ENCODE peak calls at places on chromosome 15, in eight cellular contexts. Y is PC-9, R is fibroblast of lung, O is psoas muscle, F is PC-3, I is hepatocyte, K is IMR-90, G is adrenal gland. D is an unnamed sample.

GRCh38 chr15:33608714-33609113 is 297.9 kb downstream of the RYR3 start:
- DNase-seq in O (no peak), Y (no peak), K (no peak), R (no peak), F (peak; percentile 48), G (no peak), I (peak; percentile 13), D (no peak)

GRCh38 chr15:34133511-34133910 is 31.6 kb downstream of the PGBD4 start:
- DNase-seq in K (peak; percentile 39), R (no peak), Y (no peak), I (no peak), G (no peak), O (no peak), F (peak; percentile 53), D (no peak)

GRCh38 chr15:98942966-98943584 is 64.5 kb downstream of the PGPEP1L start:
- DNase-seq in R (no peak), O (no peak), K (no peak), F (no peak), I (no peak), G (no peak), Y (no peak), D (no peak)

GRCh38 chr15:86935841-86936240 is 856.2 kb downstream of the AGBL1 start:
- DNase-seq in Y (no peak), G (no peak), O (no peak), K (no peak), R (no peak), F (no peak), I (no peak), D (no peak)

GRCh38 chr15:45023659-45024320 is 795 bp downstream of the SORD start:
- DNase-seq in I (peak; percentile 27), G (peak; percentile 42), R (peak; percentile 19), Y (peak; percentile 33), O (no peak), F (peak; percentile 54), K (peak; percentile 5), D (no peak)

GRCh38 chr15:66849393-66849745 is 147.3 kb downstream of the SMAD6 start:
- DNase-seq in K (no peak), R (no peak), I (no peak), Y (no peak), F (no peak), G (no peak), O (no peak), D (no peak)

GRCh38 chr15:88312941-88313579 is 56.5 kb upstream of the NTRK3 start:
- DNase-seq in I (no peak), O (no peak), G (no peak), K (no peak), R (no peak), Y (no peak), F (no peak), D (no peak)

GRCh38 chr15:72420580-72420979 is 22.5 kb downstream of the TMEM202 start:
- DNase-seq in I (no peak), R (no peak), O (no peak), G (no peak), K (no peak), F (no peak), Y (no peak), D (no peak)

GRCh38 chr15:88894819-88895767 is at the start of gene HAPLN3:
- DNase-seq in I (peak; percentile 70), G (peak; percentile 25), F (no peak), O (peak; percentile 51), K (peak; percentile 47), R (peak; percentile 31), Y (no peak), D (no peak)

GRCh38 chr15:90460142-90460824 is 69.4 kb upstream of the CRTC3 start:
- DNase-seq in G (no peak), R (peak; percentile 14), Y (no peak), F (no peak), I (no peak), K (no peak), O (no peak), D (no peak)

GRCh38 chr15:74505837-74506514 is 35.0 kb upstream of the ARID3B start:
- DNase-seq in F (peak; percentile 70), O (no peak), K (peak; percentile 54), R (no peak), I (no peak), Y (no peak), G (no peak), D (no peak)

GRCh38 chr15:35477853-35478252 is 68.1 kb downstream of the DPH6 start:
- DNase-seq in G (no peak), F (no peak), Y (no peak), R (no peak), K (no peak), I (no peak), O (no peak), D (no peak)

GRCh38 chr15:88274534-88275460 is 18.3 kb upstream of the NTRK3 start:
- DNase-seq in F (peak; percentile 71), K (peak; percentile 50), R (peak; percentile 46), Y (no peak), O (peak; percentile 55), G (peak; percentile 60), I (peak; percentile 77), D (peak; percentile 80)

GRCh38 chr15:63939531-63940130 is 105.9 kb upstream of the HERC1 start:
- DNase-seq in K (peak; percentile 75), F (no peak), I (no peak), R (peak; percentile 44), Y (no peak), G (peak; percentile 53), O (peak; percentile 55), D (peak; percentile 69)

GRCh38 chr15:41559489-41560177 is 621 bp downstream of the TYRO3 start:
- DNase-seq in I (peak; percentile 45), Y (no peak), O (no peak), F (peak; percentile 11), R (no peak), K (no peak), G (peak; percentile 44), D (peak; percentile 41)
- H3K27ac ChIP-seq in I (peak overlapping the region; percentile 80), Y (no peak overlapping the region), O (no peak overlapping the region), F (no peak overlapping the region), R (no peak overlapping the region), K (peak overlapping the region; percentile 31), G (no peak overlapping the region), D (no peak overlapping the region)

GRCh38 chr15:37107754-37108724 is 7.7 kb upstream of the MEIS2 start:
- DNase-seq in F (no peak), Y (no peak), G (no peak), R (no peak), I (no peak), K (no peak), O (no peak), D (no peak)

GRCh38 chr15:37108725-37109124 is 8.4 kb upstream of the MEIS2 start:
- DNase-seq in O (no peak), Y (no peak), K (no peak), R (no peak), F (no peak), G (no peak), I (no peak), D (no peak)

GRCh38 chr15:37111427-37111717 is 11.0 kb upstream of the MEIS2 start:
- DNase-seq in F (no peak), O (no peak), Y (no peak), G (no peak), K (no peak), I (no peak), R (no peak), D (no peak)

GRCh38 chr15:37109151-37109912 is 9.0 kb upstream of the MEIS2 start:
- DNase-seq in K (no peak), O (no peak), I (no peak), R (no peak), G (no peak), F (no peak), Y (no peak), D (no peak)

GRCh38 chr15:37109952-37110630 is 9.7 kb upstream of the MEIS2 start:
- DNase-seq in I (no peak), G (peak; percentile 80), F (no peak), Y (no peak), K (no peak), O (peak; percentile 64), R (peak; percentile 34), D (peak; percentile 68)
- H3K4me3 ChIP-seq in I (peak overlapping the region; percentile 26), G (peak overlapping the region; percentile 32), F (no peak overlapping the region), Y (no peak overlapping the region), K (no peak overlapping the region), O (peak overlapping the region; percentile 63), R (peak overlapping the region; percentile 14), D (peak overlapping the region; percentile 50)

GRCh38 chr15:71219101-71219500 is 103.8 kb downstream of the THSD4 start:
- DNase-seq in Y (no peak), I (no peak), F (no peak), R (no peak), G (no peak), K (no peak), O (no peak), D (no peak)

GRCh38 chr15:71218272-71218805 is 103.1 kb downstream of the THSD4 start:
- DNase-seq in K (peak; percentile 89), Y (no peak), F (no peak), R (peak; percentile 74), G (no peak), O (no peak), I (no peak), D (peak; percentile 79)

GRCh38 chr15:71219646-71220045 is 104.4 kb downstream of the THSD4 start:
- DNase-seq in O (no peak), Y (no peak), F (no peak), K (peak; percentile 94), I (no peak), G (no peak), R (peak; percentile 93), D (no peak)

GRCh38 chr15:71220828-71221227 is 105.6 kb downstream of the THSD4 start:
- DNase-seq in F (no peak), G (no peak), K (no peak), R (no peak), I (no peak), Y (no peak), O (no peak), D (no peak)

DNA sequence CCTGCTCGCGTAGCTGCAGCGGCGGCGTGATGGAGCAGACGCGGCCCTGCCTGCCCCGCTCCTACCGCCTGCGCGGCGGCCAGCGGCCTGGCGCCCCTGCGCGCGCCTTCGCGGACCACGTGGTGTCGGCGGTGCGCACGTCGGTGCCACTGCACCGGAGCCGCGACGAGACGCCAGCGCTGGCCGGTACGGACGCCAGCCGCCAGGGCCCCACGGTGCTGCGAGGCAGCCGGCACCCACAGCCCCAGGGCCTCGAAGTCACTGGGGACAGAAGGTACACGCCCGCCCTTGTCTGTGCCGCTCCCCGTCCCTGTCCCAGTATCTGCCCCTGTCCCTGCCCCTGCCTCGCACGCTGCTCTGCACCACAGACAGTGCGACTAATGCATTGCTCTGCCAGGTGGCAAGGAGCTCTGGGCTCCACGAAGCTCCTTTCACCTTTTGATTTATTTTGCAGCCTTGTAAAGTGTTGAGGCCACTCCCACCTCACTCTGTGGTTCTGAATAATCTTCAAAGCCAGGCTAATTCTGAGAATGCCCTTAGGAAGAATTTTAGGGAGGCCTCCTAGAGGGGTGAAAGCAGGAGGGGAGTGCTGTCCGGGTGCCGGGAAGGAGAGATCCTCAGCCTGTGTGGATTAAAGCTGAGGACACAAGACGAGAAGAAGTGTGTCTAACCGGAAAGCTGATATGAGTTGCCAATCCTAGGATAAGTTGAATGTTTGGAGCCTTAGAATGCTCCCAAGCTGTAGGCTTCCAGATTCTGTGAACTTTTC is 100.0 kb downstream of the THSD4 start:
- DNase-seq in G (peak; percentile 11), I (no peak), F (no peak), R (no peak), O (no peak), Y (no peak), K (no peak), D (no peak)
- H3K27ac ChIP-seq in G (no peak overlapping the region), I (no peak overlapping the region), F (no peak overlapping the region), R (no peak overlapping the region), O (no peak overlapping the region), Y (no peak overlapping the region), K (peak overlapping the region; percentile 12), D (no peak overlapping the region)

GRCh38 chr15:84979651-84980050 is 2.0 kb upstream of the PDE8A start:
- DNase-seq in G (peak; percentile 79), Y (no peak), K (no peak), R (no peak), F (no peak), O (peak; percentile 34), I (peak; percentile 41), D (peak; percentile 73)
- H3K4me3 ChIP-seq in G (peak overlapping the region; percentile 97), Y (peak overlapping the region; percentile 69), K (no peak overlapping the region), R (no peak overlapping the region), F (peak overlapping the region; percentile 92), O (peak overlapping the region; percentile 93), I (peak overlapping the region; percentile 81), D (no peak overlapping the region)

D was measured in right cardiac atrium.